ENCODE peak calls at places on chromosomes 5 and 9, in eight cellular contexts. Z is lower leg skin, W is endothelial cell of umbilical vein, M is WERI-Rb-1, K is NB4, U is AG10803, Q is GM12865, Y is adrenal gland. E is an unnamed sample.

GRCh38 chr9:15824310-15824709 is 271.5 kb downstream of the CCDC171 start:
- DNase-seq in K (peak; percentile 41), Y (no peak), Z (no peak), M (peak; percentile 33), Q (no peak), W (peak; percentile 23), U (no peak), E (peak; percentile 62)

GRCh38 chr5:35363387-35363965 is 133.2 kb upstream of the PRLR start:
- DNase-seq in Y (no peak), W (no peak), K (no peak), Z (no peak), Q (no peak), M (no peak), U (no peak), E (no peak)

GRCh38 chr9:126955806-126956205 is 41.2 kb downstream of the RALGPS1 start:
- DNase-seq in M (peak; percentile 64), U (no peak), W (no peak), Q (no peak), Y (no peak), K (no peak), Z (no peak), E (no peak)

GRCh38 chr5:16713386-16713928 is 96.7 kb upstream of the RETREG1 start:
- DNase-seq in Z (no peak), K (no peak), U (peak; percentile 68), M (no peak), W (peak; percentile 60), Y (no peak), Q (no peak), E (peak; percentile 79)

GRCh38 chr5:179371681-179372675 is 26.7 kb upstream of the ADAMTS2 start:
- DNase-seq in K (no peak), U (peak; percentile 38), M (peak; percentile 43), Q (no peak), Z (peak; percentile 65), Y (peak; percentile 2), W (no peak), E (no peak)

GRCh38 chr5:37071487-37071886 is 177.7 kb downstream of the CPLANE1 start:
- DNase-seq in Z (no peak), Y (no peak), W (no peak), M (no peak), U (no peak), K (no peak), Q (no peak), E (no peak)

GRCh38 chr9:78778843-78779486 is 482.0 kb downstream of the PSAT1 start:
- DNase-seq in M (no peak), U (peak; percentile 14), K (no peak), W (no peak), Y (no peak), Q (no peak), Z (no peak), E (no peak)

GRCh38 chr5:178115136-178115834 is 2.0 kb downstream of the N4BP3 start:
- DNase-seq in Y (no peak), K (no peak), U (no peak), W (no peak), M (no peak), Q (peak; percentile 55), Z (no peak), E (no peak)

GRCh38 chr5:41435276-41435675 is 75.1 kb downstream of the PLCXD3 start:
- DNase-seq in U (no peak), M (no peak), Q (no peak), Y (no peak), Z (no peak), W (no peak), K (no peak), E (no peak)

GRCh38 chr5:145680169-145680568 is 155.0 kb downstream of the PRELID2 start:
- DNase-seq in W (no peak), Z (no peak), M (peak; percentile 11), Y (no peak), U (no peak), Q (no peak), K (no peak), E (no peak)

GRCh38 chr5:116507051-116507537 is 67.5 kb downstream of the SEMA6A start:
- DNase-seq in Y (no peak), Z (no peak), M (no peak), K (no peak), U (peak; percentile 85), Q (no peak), W (no peak), E (no peak)

GRCh38 chr5:1850324-1851154 is 32.2 kb downstream of the IRX4 start:
- DNase-seq in Z (no peak), Y (no peak), M (no peak), K (no peak), Q (no peak), W (no peak), U (no peak), E (no peak)

GRCh38 chr5:115685966-115686691 is 60.3 kb upstream of the TMED7 start:
- DNase-seq in Q (no peak), Z (no peak), W (no peak), U (peak; percentile 61), K (no peak), Y (peak; percentile 22), M (no peak), E (peak; percentile 14)

GRCh38 chr9:109880276-109881169 is 100.5 kb downstream of the PALM2AKAP2 start:
- DNase-seq in W (peak; percentile 49), Y (no peak), K (peak; percentile 44), U (peak; percentile 34), M (peak; percentile 33), Z (no peak), Q (peak; percentile 63), E (peak; percentile 33)

GRCh38 chr9:82242285-82242963 is 253.9 kb downstream of the SPATA31D1 start:
- DNase-seq in Z (no peak), U (no peak), Y (no peak), Q (no peak), K (no peak), M (no peak), W (no peak), E (no peak)

GRCh38 chr9:17531642-17532254 is 47.1 kb upstream of the SH3GL2 start:
- DNase-seq in Q (peak; percentile 50), M (peak; percentile 45), K (peak; percentile 68), U (peak; percentile 39), Z (no peak), Y (peak; percentile 33), W (peak; percentile 53), E (peak; percentile 64)

GRCh38 chr5:8034852-8035251 is 165.9 kb downstream of the MTRR start:
- DNase-seq in Y (no peak), K (no peak), Q (no peak), W (no peak), M (no peak), U (no peak), Z (no peak), E (no peak)

GRCh38 chr5:80798166-80798565 is 143.4 kb upstream of the DHFR start:
- DNase-seq in Q (no peak), Z (no peak), M (no peak), K (no peak), W (no peak), U (no peak), Y (no peak), E (no peak)

GRCh38 chr9:115132648-115133047 is 14.7 kb upstream of the TNC start:
- DNase-seq in K (peak; percentile 20), Z (no peak), Q (no peak), W (no peak), M (peak; percentile 81), U (no peak), Y (no peak), E (peak; percentile 63)

GRCh38 chr9:16656432-16657169 is 213.9 kb downstream of the BNC2 start:
- DNase-seq in M (no peak), K (peak; percentile 21), W (no peak), Z (no peak), Q (no peak), U (no peak), Y (no peak), E (no peak)

GRCh38 chr9:68585034-68585761 is 44.5 kb upstream of the TMEM252 start:
- DNase-seq in K (no peak), M (no peak), Y (no peak), W (no peak), U (no peak), Z (no peak), Q (no peak), E (no peak)

GRCh38 chr5:89282832-89283510 is 400.0 kb upstream of the MEF2C start:
- DNase-seq in U (peak; percentile 40), Z (no peak), W (peak; percentile 28), M (no peak), Y (no peak), K (no peak), Q (peak; percentile 28), E (peak; percentile 71)

GRCh38 chr9:23322392-23322791 is 503.6 kb downstream of the ELAVL2 start:
- DNase-seq in U (peak; percentile 1), Z (no peak), Y (no peak), Q (no peak), W (no peak), K (no peak), M (no peak), E (no peak)

DNA sequence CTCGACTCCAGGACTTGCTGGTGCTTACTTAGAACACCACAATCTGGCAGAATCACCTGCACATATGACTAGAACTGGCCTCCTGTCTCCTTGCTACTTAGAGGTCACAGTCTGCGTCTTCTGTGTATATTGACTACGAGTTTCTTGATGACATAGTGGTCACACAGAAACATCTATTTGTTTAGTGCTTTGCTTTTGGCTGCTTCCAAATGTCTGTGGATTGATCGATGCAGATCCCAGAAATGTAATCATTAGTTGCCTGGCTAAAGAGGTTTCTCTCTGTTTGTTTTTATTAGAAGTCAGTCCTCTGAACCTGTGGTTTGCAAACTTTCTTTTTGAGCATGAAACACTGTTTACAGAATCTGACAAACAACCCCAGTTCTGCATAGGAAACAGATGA is 102.0 kb downstream of the LHFPL2 start:
- DNase-seq in K (no peak), W (no peak), M (no peak), U (no peak), Y (no peak), Z (no peak), Q (no peak), E (no peak)
- H3K4me3 ChIP-seq in K (no peak overlapping the region), W (no peak overlapping the region), M (no peak overlapping the region), U (no peak overlapping the region), Y (no peak overlapping the region), Z (no peak overlapping the region), Q (no peak overlapping the region), E (no peak overlapping the region)

GRCh38 chr5:180790020-180790419 is 12.6 kb downstream of the MGAT1 start:
- DNase-seq in U (no peak), Y (no peak), W (peak; percentile 26), M (peak; percentile 36), K (peak; percentile 58), Q (peak; percentile 38), Z (peak; percentile 82), E (no peak)
- TF ChIP-seq CTCF in U (no peak), Y (no peak), W (no peak), M (peak; percentile 42), K (peak; percentile 34), Q (peak; percentile 8), Z (no peak), E (peak; percentile 14)

GRCh38 chr9:108837530-108837929 is 18.3 kb downstream of the ACTL7B start:
- DNase-seq in K (no peak), M (peak; percentile 47), W (no peak), Q (no peak), Y (no peak), U (no peak), Z (peak; percentile 31), E (no peak)
- H3K4me3 ChIP-seq in K (no peak overlapping the region), M (peak overlapping the region; percentile 37), W (no peak overlapping the region), Q (no peak overlapping the region), Y (no peak overlapping the region), U (no peak overlapping the region), Z (no peak overlapping the region), E (no peak overlapping the region)

DNA sequence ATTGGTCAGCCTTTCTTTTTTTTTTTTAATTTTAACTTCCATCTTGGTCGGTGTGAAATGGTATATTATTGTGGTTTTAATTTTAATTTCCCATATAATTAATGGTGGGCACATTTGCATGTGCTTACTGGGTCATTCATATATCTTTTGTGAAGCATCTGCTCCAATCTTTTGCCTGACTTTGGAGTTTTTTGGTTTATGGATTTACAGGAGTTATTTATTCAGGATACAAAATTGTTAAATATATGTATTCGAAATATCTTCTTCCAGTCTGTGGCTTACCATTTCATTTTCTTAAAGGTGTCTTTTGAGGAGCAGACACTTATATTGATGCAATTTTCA is 682 bp upstream of the RIGI start:
- DNase-seq in U (no peak), Y (no peak), W (no peak), Q (no peak), K (no peak), Z (no peak), M (no peak), E (no peak)
- TF ChIP-seq CTCF in U (no peak), Y (no peak), W (no peak), Q (no peak), K (no peak), Z (no peak), M (no peak), E (no peak)